ENCODE peak calls at places on chromosomes 16 and 17, in six cellular contexts. T, C, O, Z, K and E are unnamed samples.

GRCh38 chr17:49964539-49965521 is 4.2 kb upstream of the DLX4 start:
- DNase-seq in Z (peak), O (peak), C (no peak), T (no peak), K (no peak), E (no peak)

GRCh38 chr17:75635610-75636202 is 2.5 kb downstream of the SMIM5 start:
- DNase-seq in O (no peak), K (no peak), C (no peak), T (peak), Z (no peak), E (no peak)

GRCh38 chr17:7560172-7561027 is 1.3 kb upstream of the SENP3 start:
- DNase-seq in Z (peak), C (peak), T (peak), O (peak), K (peak), E (no peak)

GRCh38 chr16:66731101-66731500 is 20.3 kb downstream of the DYNC1LI2 start:
- DNase-seq in T (no peak), Z (no peak), O (no peak), K (no peak), C (no peak), E (no peak)

GRCh38 chr17:79707931-79708891 is 22.5 kb upstream of the ENPP7 start:
- DNase-seq in K (peak), T (peak), O (peak), Z (peak), C (peak), E (peak)

GRCh38 chr17:58756246-58757161 is 850 bp downstream of the PPM1E start:
- DNase-seq in C (no peak), Z (peak), O (no peak), T (no peak), K (peak), E (no peak)

GRCh38 chr16:51163366-51163765 is 12.3 kb upstream of the SALL1 start:
- DNase-seq in T (no peak), C (peak), Z (no peak), K (no peak), O (no peak), E (no peak)

GRCh38 chr16:87062569-87063442 is 254.4 kb downstream of the C16orf95 start:
- DNase-seq in C (peak), O (no peak), T (peak), Z (peak), K (peak), E (peak)

GRCh38 chr16:84502581-84502980 is 1.9 kb downstream of the MEAK7 start:
- DNase-seq in Z (no peak), K (no peak), C (peak), O (no peak), T (no peak), E (no peak)

GRCh38 chr17:50564916-50565315 is 4.4 kb downstream of the CACNA1G start:
- DNase-seq in O (peak), K (peak), T (peak), C (peak), Z (no peak), E (peak)

GRCh38 chr17:78242024-78242742 is 10.8 kb downstream of the TMEM235 start:
- DNase-seq in C (no peak), O (peak), Z (no peak), T (no peak), K (no peak), E (no peak)

GRCh38 chr17:57986841-57987581 is 1.0 kb downstream of the VEZF1 start:
- DNase-seq in C (peak), Z (peak), O (peak), T (peak), K (no peak), E (no peak)

GRCh38 chr16:5982979-5983378 is 885.4 kb upstream of the EEF2KMT start:
- DNase-seq in C (no peak), Z (peak), T (no peak), K (no peak), O (no peak), E (no peak)

GRCh38 chr17:61139219-61139618 is 260.4 kb upstream of the TBX2 start:
- DNase-seq in O (peak), C (peak), K (no peak), T (no peak), Z (no peak), E (peak)

GRCh38 chr17:72123964-72124791 is 3.4 kb downstream of the SOX9 start:
- DNase-seq in T (no peak), O (no peak), Z (peak), C (no peak), K (peak), E (no peak)

GRCh38 chr17:72405662-72406230 is 284.9 kb downstream of the SOX9 start:
- DNase-seq in O (no peak), K (no peak), C (no peak), T (no peak), Z (no peak), E (no peak)

GRCh38 chr16:53893731-53894435 is 189.9 kb downstream of the FTO start:
- DNase-seq in Z (no peak), C (peak), T (peak), K (no peak), O (no peak), E (no peak)

GRCh38 chr17:33038740-33039139 is 47.1 kb downstream of the SPACA3 start:
- DNase-seq in T (peak), C (peak), Z (peak), O (no peak), K (peak), E (no peak)

GRCh38 chr16:85374571-85374872 is 238.6 kb upstream of the GSE1 start:
- DNase-seq in O (no peak), Z (no peak), K (peak), C (no peak), T (no peak), E (no peak)

GRCh38 chr16:47110939-47111338 is 32.8 kb downstream of the NETO2 start:
- DNase-seq in Z (peak), C (no peak), O (no peak), K (peak), T (no peak), E (no peak)

GRCh38 chr17:31068291-31068690 is 26.5 kb upstream of the NF1 start:
- DNase-seq in T (no peak), C (peak), K (peak), Z (peak), O (peak), E (peak)

GRCh38 chr17:78301821-78302213 is 58.1 kb downstream of the SOCS3 start:
- DNase-seq in K (no peak), Z (no peak), O (no peak), C (no peak), T (no peak), E (no peak)

GRCh38 chr16:66899945-66900688 is 18.6 kb downstream of the CDH16 start:
- DNase-seq in O (no peak), T (peak), C (peak), Z (peak), K (peak), E (no peak)

GRCh38 chr17:54891176-54891821 is 9.4 kb upstream of the TOM1L1 start:
- DNase-seq in Z (peak), O (no peak), K (peak), C (peak), T (no peak), E (no peak)

GRCh38 chr17:77451271-77451893 is 310.6 kb downstream of the SEC14L1 start:
- DNase-seq in T (peak), C (peak), K (peak), O (peak), Z (peak), E (peak)

GRCh38 chr17:49822829-49823228 is 25.0 kb downstream of the TAC4 start:
- DNase-seq in Z (no peak), T (peak), O (no peak), C (peak), K (no peak), E (no peak)

GRCh38 chr16:48523415-48524204 is 86.4 kb downstream of the N4BP1 start:
- DNase-seq in C (no peak), O (no peak), Z (no peak), K (no peak), T (no peak), E (no peak)

GRCh38 chr16:14378684-14379467 is 251.2 kb downstream of the PARN start:
- DNase-seq in O (no peak), K (no peak), Z (no peak), T (no peak), C (peak), E (no peak)

GRCh38 chr17:32281011-32281451 is 15.4 kb downstream of the RHBDL3 start:
- DNase-seq in T (peak), C (no peak), Z (peak), O (no peak), K (no peak), E (no peak)

GRCh38 chr17:8272421-8272820 is 16.0 kb upstream of the RANGRF start:
- DNase-seq in T (no peak), O (no peak), C (no peak), Z (no peak), K (no peak), E (no peak)

GRCh38 chr17:74742153-74742515 is 5.1 kb downstream of the RAB37 start:
- DNase-seq in K (no peak), C (no peak), Z (no peak), T (no peak), O (peak), E (no peak)

GRCh38 chr16:56513972-56514371 is 5.9 kb downstream of the BBS2 start:
- DNase-seq in O (peak), C (peak), Z (peak), K (peak), T (no peak), E (peak)

GRCh38 chr16:69150146-69150865 is 17.9 kb downstream of the UTP4 start:
- DNase-seq in C (peak), T (no peak), K (peak), O (peak), Z (peak), E (peak)

GRCh38 chr17:73521376-73521775 is 122.9 kb downstream of the SDK2 start:
- DNase-seq in Z (no peak), T (no peak), C (no peak), O (no peak), K (no peak), E (no peak)

GRCh38 chr17:57732062-57732461 is 13.0 kb downstream of the CCDC182 start:
- DNase-seq in C (no peak), O (no peak), Z (no peak), K (no peak), T (no peak), E (no peak)

GRCh38 chr16:89185062-89185751 is 13.7 kb downstream of the CDH15 start:
- DNase-seq in Z (no peak), K (no peak), O (peak), T (peak), C (no peak), E (peak)

GRCh38 chr17:65850486-65850885 is 289.0 kb upstream of the AXIN2 start:
- DNase-seq in K (no peak), C (peak), T (no peak), Z (no peak), O (no peak), E (no peak)

GRCh38 chr16:28932339-28933141 is 769 bp downstream of the CD19 start:
- DNase-seq in C (no peak), K (no peak), O (no peak), Z (no peak), T (no peak), E (no peak)

GRCh38 chr16:79299154-79299799 is 301.3 kb downstream of the MAF start:
- DNase-seq in O (no peak), C (no peak), Z (peak), T (no peak), K (peak), E (no peak)

GRCh38 chr16:62966626-62967025 is 930.4 kb upstream of the CDH8 start:
- DNase-seq in Z (no peak), O (no peak), K (no peak), T (no peak), C (no peak), E (no peak)

GRCh38 chr17:6072611-6073010 is 2.4 kb downstream of the WSCD1 start:
- DNase-seq in K (no peak), Z (no peak), C (no peak), T (no peak), O (no peak), E (no peak)

GRCh38 chr17:6073620-6074019 is 3.4 kb downstream of the WSCD1 start:
- DNase-seq in K (no peak), C (no peak), Z (no peak), O (no peak), T (no peak), E (no peak)

GRCh38 chr17:6071528-6072065 is 1.4 kb downstream of the WSCD1 start:
- DNase-seq in T (no peak), Z (no peak), O (no peak), C (no peak), K (no peak), E (no peak)

GRCh38 chr17:6070895-6071511 is 824 bp downstream of the WSCD1 start:
- DNase-seq in C (peak), Z (peak), O (no peak), K (peak), T (no peak), E (no peak)

DNA sequence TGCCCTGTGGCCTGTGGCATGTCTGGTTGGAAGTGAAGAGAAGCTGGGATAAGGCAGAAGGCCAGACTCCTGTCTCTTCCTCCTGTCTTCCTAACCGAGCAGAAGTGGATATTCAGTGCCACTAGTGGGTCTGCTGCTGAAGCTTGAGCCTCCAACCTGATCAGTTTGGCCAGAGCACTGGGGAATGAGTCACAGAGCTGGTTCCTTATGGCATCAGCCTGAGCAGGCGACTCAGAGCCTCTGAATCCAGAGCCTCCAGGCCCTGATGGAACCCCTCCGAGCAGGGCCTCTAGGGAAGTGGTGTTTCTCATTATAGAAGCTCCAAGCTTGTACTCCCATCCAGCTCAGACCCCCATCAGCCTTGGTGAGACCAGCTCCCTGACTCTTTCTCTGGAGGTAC is 2.0 kb downstream of the WSCD1 start:
- DNase-seq in Z (no peak), C (peak), O (no peak), T (no peak), K (no peak), E (no peak)
- H3K4me3 ChIP-seq in Z (no peak), C (no peak), O (no peak), T (no peak), K (no peak), E (no peak)

DNA sequence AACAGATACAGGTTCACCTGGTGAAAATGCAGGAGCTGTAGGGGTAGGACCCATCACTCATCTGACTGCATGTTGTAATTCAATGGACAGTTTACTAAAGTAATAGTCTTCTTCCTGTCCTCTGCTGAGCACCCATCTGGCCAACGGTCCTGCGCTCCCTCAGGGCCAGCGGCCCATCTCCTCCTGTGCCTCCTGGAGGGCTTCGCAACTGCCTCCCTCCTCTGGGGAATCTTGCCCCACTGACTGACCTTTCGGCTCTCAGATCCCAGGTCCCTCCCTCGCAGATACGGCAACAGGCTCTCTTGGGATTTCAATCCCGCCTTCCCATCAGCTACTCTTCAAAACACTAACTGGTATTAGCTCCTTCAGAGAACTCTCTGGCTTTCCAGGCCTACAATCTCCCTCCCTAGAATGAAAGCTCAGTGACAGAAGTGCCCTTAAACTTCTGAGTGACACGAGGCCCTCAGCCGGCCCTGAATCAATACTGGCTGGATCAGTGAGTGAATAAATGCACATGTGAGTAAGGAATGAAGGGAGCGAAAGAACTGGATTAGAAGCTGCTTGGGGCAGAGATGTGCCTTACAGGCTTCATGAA is 1.3 kb downstream of the PEMT start:
- DNase-seq in T (no peak), Z (no peak), O (no peak), C (no peak), K (no peak), E (no peak)
- H3K4me3 ChIP-seq in T (peak), Z (peak), O (peak), C (peak), K (peak), E (no peak)

GRCh38 chr16:1366712-1367299 is 15.1 kb downstream of the GNPTG start:
- DNase-seq in T (no peak), O (no peak), K (no peak), Z (no peak), C (no peak), E (no peak)
- H3K4me3 ChIP-seq in T (no peak), O (no peak), K (no peak), Z (no peak), C (no peak), E (no peak)

GRCh38 chr17:35750526-35751395 is 2.3 kb downstream of the GAS2L2 start:
- DNase-seq in K (peak), C (no peak), Z (no peak), T (no peak), O (no peak), E (no peak)
- H3K4me3 ChIP-seq in K (no peak), C (no peak), Z (peak), T (no peak), O (no peak), E (no peak)

GRCh38 chr16:17304814-17305169 is 166.0 kb downstream of the XYLT1 start:
- DNase-seq in T (no peak), C (peak), O (no peak), Z (no peak), K (no peak), E (no peak)

GRCh38 chr16:17304124-17304813 is 166.5 kb downstream of the XYLT1 start:
- DNase-seq in C (peak), O (no peak), Z (no peak), T (no peak), K (no peak), E (no peak)

GRCh38 chr16:17307501-17307900 is 163.3 kb downstream of the XYLT1 start:
- DNase-seq in Z (peak), K (no peak), O (no peak), T (no peak), C (no peak), E (no peak)

GRCh38 chr16:17306745-17307144 is 164.0 kb downstream of the XYLT1 start:
- DNase-seq in C (no peak), K (no peak), O (no peak), Z (no peak), T (no peak), E (no peak)

GRCh38 chr16:17305694-17306093 is 165.1 kb downstream of the XYLT1 start:
- DNase-seq in T (no peak), K (no peak), C (no peak), Z (no peak), O (no peak), E (peak)
- H3K4me3 ChIP-seq in T (no peak), K (no peak), C (no peak), Z (no peak), O (no peak), E (no peak)